ENCODE peak calls at places on chromosome 21, in ten cellular contexts. X, O, A, G, V, B, U, Y, E and I are unnamed samples.

GRCh38 chr21:27466175-27466574 is 499.3 kb upstream of the ADAMTS5 start:
- DNase-seq in Y (no peak), O (no peak), X (peak), U (no peak), G (no peak), B (no peak), V (no peak), E (no peak), A (no peak), I (peak)

GRCh38 chr21:44360174-44360573 is 6.8 kb downstream of the TRPM2 start:
- DNase-seq in E (peak), U (no peak), X (no peak), G (no peak), V (no peak), O (no peak), Y (no peak), A (no peak), B (no peak), I (peak)

GRCh38 chr21:38159355-38159754 is 97.4 kb upstream of the KCNJ15 start:
- DNase-seq in B (peak), O (peak), X (peak), Y (no peak), G (peak), V (peak), E (peak), U (peak), A (peak), I (peak)

GRCh38 chr21:34812510-34813265 is 143.9 kb downstream of the CLIC6 start:
- DNase-seq in B (no peak), G (no peak), Y (peak), V (no peak), E (no peak), A (no peak), U (peak), X (peak), O (peak), I (no peak)

GRCh38 chr21:43207868-43208267 is 39.1 kb downstream of the CRYAA start:
- DNase-seq in U (no peak), Y (no peak), E (no peak), X (no peak), B (no peak), G (no peak), V (no peak), A (no peak), O (no peak), I (no peak)

GRCh38 chr21:16534408-16535099 is 804.8 kb downstream of the USP25 start:
- DNase-seq in U (peak), A (peak), E (no peak), X (peak), G (no peak), Y (no peak), B (no peak), O (peak), V (no peak), I (peak)

GRCh38 chr21:44519346-44520325 is 20.4 kb downstream of the KRTAP10-1 start:
- DNase-seq in X (no peak), V (no peak), G (no peak), A (no peak), Y (no peak), O (no peak), B (no peak), U (no peak), E (no peak), I (no peak)

GRCh38 chr21:33028759-33029511 is 3.2 kb downstream of the OLIG2 start:
- DNase-seq in A (no peak), X (no peak), G (no peak), Y (no peak), U (no peak), O (no peak), B (peak), E (no peak), V (peak), I (no peak)

GRCh38 chr21:45990049-45990711 is 8.6 kb downstream of the COL6A1 start:
- DNase-seq in B (no peak), V (peak), U (no peak), G (no peak), E (no peak), O (no peak), Y (no peak), X (no peak), A (no peak), I (no peak)

GRCh38 chr21:33588485-33589335 is at the start of gene DONSON:
- DNase-seq in A (peak), U (peak), Y (peak), G (peak), V (peak), B (peak), E (peak), X (peak), O (peak), I (peak)

GRCh38 chr21:40640427-40640826 is 206.5 kb downstream of the DSCAM start:
- DNase-seq in B (no peak), E (no peak), A (no peak), G (no peak), O (no peak), Y (no peak), X (no peak), V (no peak), U (no peak), I (no peak)

GRCh38 chr21:33661146-33661545 is 18.8 kb downstream of the ITSN1 start:
- DNase-seq in Y (no peak), V (no peak), B (no peak), G (no peak), U (peak), E (no peak), X (no peak), A (no peak), O (no peak), I (no peak)

GRCh38 chr21:46078984-46079356 is 18.9 kb upstream of the COL6A2 start:
- DNase-seq in A (no peak), G (no peak), X (no peak), O (no peak), Y (no peak), U (no peak), B (no peak), E (no peak), V (no peak), I (no peak)

GRCh38 chr21:44742418-44743153 is 31.2 kb upstream of the TSPEAR start:
- DNase-seq in Y (no peak), A (peak), B (no peak), U (peak), G (no peak), E (peak), X (peak), V (no peak), O (peak), I (peak)

GRCh38 chr21:33884361-33885157 is 31.0 kb downstream of the ATP5PO start:
- DNase-seq in U (peak), G (no peak), Y (no peak), X (peak), B (no peak), E (no peak), A (no peak), V (no peak), O (no peak), I (no peak)

GRCh38 chr21:42208801-42209490 is 10.0 kb upstream of the ABCG1 start:
- DNase-seq in Y (no peak), O (no peak), G (no peak), B (no peak), A (no peak), X (no peak), V (no peak), E (no peak), U (no peak), I (no peak)

GRCh38 chr21:16285646-16286223 is 556.0 kb downstream of the USP25 start:
- DNase-seq in U (no peak), E (no peak), B (no peak), A (no peak), Y (no peak), G (no peak), O (no peak), V (no peak), X (no peak), I (no peak)

GRCh38 chr21:36518883-36519492 is 39.1 kb upstream of the CLDN14 start:
- DNase-seq in Y (no peak), B (no peak), U (no peak), X (no peak), G (no peak), E (no peak), A (no peak), V (no peak), O (no peak), I (no peak)

GRCh38 chr21:46317710-46318463 is 5.8 kb downstream of the C21orf58 start:
- DNase-seq in U (no peak), O (peak), A (no peak), B (no peak), G (no peak), V (no peak), E (no peak), Y (no peak), X (no peak), I (no peak)

GRCh38 chr21:32917392-32918135 is 108.2 kb upstream of the OLIG2 start:
- DNase-seq in O (no peak), A (no peak), E (no peak), Y (no peak), V (no peak), B (no peak), G (no peak), U (no peak), X (peak), I (no peak)

GRCh38 chr21:34593423-34593822 is 21.5 kb downstream of the RCAN1 start:
- DNase-seq in V (no peak), X (no peak), O (peak), B (no peak), E (no peak), A (no peak), G (no peak), U (no peak), Y (no peak), I (no peak)

GRCh38 chr21:18369115-18369514 is 34.5 kb downstream of the TMPRSS15 start:
- DNase-seq in E (peak), A (peak), X (peak), Y (no peak), V (no peak), G (no peak), U (no peak), B (peak), O (no peak), I (peak)

GRCh38 chr21:15309022-15309590 is 244.3 kb upstream of the NRIP1 start:
- DNase-seq in X (no peak), B (no peak), G (no peak), U (no peak), O (no peak), Y (no peak), V (no peak), E (no peak), A (no peak), I (no peak)

GRCh38 chr21:37631319-37632117 is 264.9 kb downstream of the DYRK1A start:
- DNase-seq in A (no peak), E (no peak), X (no peak), Y (no peak), B (peak), U (no peak), G (peak), V (no peak), O (no peak), I (peak)